ENCODE peak calls at places on chromosomes 7 and 10, in nine cellular contexts. Q is GM10248, O is mesothelial cell of epicardium, J is AG04449, T is cardiac muscle cell, B is GM13976, V is ovary, G is HFFc6, P is HCT116. R is an unnamed sample.

GRCh38 chr10:123145542-123146012 is 2.4 kb upstream of the HMX2 start:
- DNase-seq in V (no peak), B (peak; percentile 26), G (no peak), P (no peak), J (no peak), O (no peak), T (no peak), Q (no peak), R (no peak)

GRCh38 chr7:35993663-35994622 is 159.1 kb upstream of the EEPD1 start:
- DNase-seq in Q (no peak), B (no peak), J (no peak), T (peak; percentile 42), G (no peak), O (no peak), V (no peak), P (no peak), R (no peak)

GRCh38 chr7:45151967-45152366 is 5.6 kb upstream of the RAMP3 start:
- DNase-seq in G (no peak), O (no peak), V (no peak), P (no peak), B (no peak), Q (no peak), T (no peak), J (no peak), R (no peak)

GRCh38 chr10:1368772-1369171 is 312.6 kb downstream of the WDR37 start:
- DNase-seq in J (no peak), B (peak; percentile 73), P (peak; percentile 45), G (no peak), T (no peak), V (no peak), Q (peak; percentile 66), O (no peak), R (no peak)

GRCh38 chr7:5420841-5421625 is 2.6 kb downstream of the TNRC18 start:
- DNase-seq in J (no peak), G (no peak), O (no peak), V (peak; percentile 59), T (no peak), Q (no peak), B (peak; percentile 53), P (no peak), R (no peak)

GRCh38 chr7:92461027-92462003 is 14.0 kb downstream of the GATAD1 start:
- DNase-seq in P (peak; percentile 41), T (peak; percentile 69), Q (peak; percentile 44), B (peak; percentile 59), V (no peak), O (no peak), J (no peak), G (peak; percentile 31), R (no peak)

GRCh38 chr7:2707481-2707880 is 19.5 kb downstream of the AMZ1 start:
- DNase-seq in O (no peak), G (no peak), B (no peak), J (no peak), V (no peak), Q (no peak), T (no peak), P (no peak), R (no peak)

GRCh38 chr10:49370326-49371100 is 25.4 kb downstream of the DRGX start:
- DNase-seq in G (no peak), Q (no peak), V (no peak), B (no peak), J (no peak), T (no peak), P (no peak), O (no peak), R (no peak)

GRCh38 chr10:74186678-74187077 is 35.7 kb downstream of the ADK start:
- DNase-seq in Q (no peak), P (no peak), G (no peak), J (no peak), O (no peak), T (no peak), B (no peak), V (no peak), R (no peak)

GRCh38 chr10:119209050-119209735 is 1.8 kb downstream of the GRK5 start:
- DNase-seq in J (no peak), V (peak; percentile 82), T (peak; percentile 80), Q (peak; percentile 44), O (peak; percentile 32), G (no peak), P (no peak), B (no peak), R (no peak)

GRCh38 chr7:102125127-102125561 is 161.5 kb upstream of the SH2B2 start:
- DNase-seq in Q (peak; percentile 69), O (no peak), G (peak; percentile 86), P (peak; percentile 79), J (peak; percentile 55), V (peak; percentile 50), T (peak; percentile 87), B (peak; percentile 61), R (peak; percentile 70)

GRCh38 chr7:33487998-33488682 is 358.8 kb downstream of the BBS9 start:
- DNase-seq in P (no peak), T (no peak), J (no peak), O (no peak), Q (peak; percentile 13), B (peak; percentile 9), G (no peak), V (no peak), R (no peak)

GRCh38 chr10:94351089-94351488 is 11.7 kb downstream of the NOC3L start:
- DNase-seq in O (no peak), G (no peak), V (no peak), T (no peak), J (no peak), P (no peak), Q (no peak), B (no peak), R (no peak)

GRCh38 chr10:20040012-20040411 is 223.8 kb downstream of the PLXDC2 start:
- DNase-seq in Q (no peak), B (no peak), P (no peak), O (no peak), V (no peak), T (peak; percentile 79), G (no peak), J (no peak), R (no peak)

GRCh38 chr7:128833939-128834310 is 3.7 kb downstream of the FLNC start:
- DNase-seq in G (no peak), J (no peak), O (no peak), V (no peak), B (no peak), T (peak; percentile 65), Q (no peak), P (no peak), R (no peak)

GRCh38 chr10:75466886-75467285 is 35.5 kb downstream of the LRMDA start:
- DNase-seq in G (no peak), B (no peak), Q (no peak), T (no peak), V (no peak), J (no peak), P (no peak), O (no peak), R (no peak)

GRCh38 chr7:15461576-15461975 is 100.2 kb downstream of the AGMO start:
- DNase-seq in G (peak; percentile 91), O (no peak), P (no peak), T (peak; percentile 87), Q (no peak), J (peak; percentile 88), B (no peak), V (no peak), R (peak; percentile 86)

GRCh38 chr10:103127241-103127640 is 65.8 kb downstream of the NT5C2 start:
- DNase-seq in Q (no peak), P (no peak), O (no peak), V (no peak), T (no peak), J (no peak), G (peak; percentile 51), B (no peak), R (no peak)
- TF ChIP-seq CTCF in Q (no peak), P (no peak), O (no peak), V (no peak), T (no peak), J (no peak), G (no peak), B (no peak), R (no peak)

DNA sequence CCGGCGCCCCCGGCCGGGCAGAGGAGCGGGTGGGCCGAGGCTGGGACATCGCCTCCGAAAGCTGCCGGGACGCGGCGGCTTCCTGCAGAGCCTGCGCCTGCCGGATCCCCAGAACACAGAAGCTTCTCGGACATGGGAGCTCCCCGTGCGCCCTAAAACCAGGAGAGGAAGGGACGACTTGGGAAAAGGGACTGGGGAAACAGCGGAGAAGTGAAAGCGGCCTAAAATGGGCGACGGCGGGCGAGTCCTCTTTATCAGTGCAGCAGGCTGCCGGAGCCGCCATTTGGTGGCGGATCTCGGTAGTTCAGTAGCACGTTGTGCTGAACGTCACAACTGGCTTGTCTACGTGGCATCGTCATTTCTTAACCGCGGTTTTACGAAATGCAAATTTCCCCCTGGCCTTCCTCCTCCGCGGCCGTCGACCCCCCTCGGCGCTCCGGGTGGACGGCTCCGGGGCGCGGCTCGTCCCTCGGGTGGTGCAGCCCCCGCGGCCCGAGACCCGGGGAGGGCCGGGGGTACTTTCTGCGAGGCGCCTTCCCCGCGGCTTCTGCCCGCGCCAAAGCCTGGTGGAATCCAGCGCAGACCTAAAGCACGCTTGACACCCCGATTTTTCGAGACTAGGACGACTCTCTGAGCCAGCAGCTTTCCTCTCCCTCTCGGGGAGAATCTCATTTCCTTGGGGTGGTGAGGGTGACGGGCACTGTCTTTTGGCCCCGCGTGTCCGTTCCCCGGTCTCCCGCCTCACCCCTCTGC is 9.9 kb upstream of the SPAG6 start:
- DNase-seq in V (peak; percentile 51), P (no peak), B (peak; percentile 83), O (no peak), T (peak; percentile 70), G (no peak), J (no peak), Q (peak; percentile 75), R (no peak)
- TF ChIP-seq CTCF in V (no peak), P (no peak), B (no peak), O (no peak), T (no peak), G (peak; percentile 12), J (no peak), Q (no peak), R (peak; percentile 18)

DNA sequence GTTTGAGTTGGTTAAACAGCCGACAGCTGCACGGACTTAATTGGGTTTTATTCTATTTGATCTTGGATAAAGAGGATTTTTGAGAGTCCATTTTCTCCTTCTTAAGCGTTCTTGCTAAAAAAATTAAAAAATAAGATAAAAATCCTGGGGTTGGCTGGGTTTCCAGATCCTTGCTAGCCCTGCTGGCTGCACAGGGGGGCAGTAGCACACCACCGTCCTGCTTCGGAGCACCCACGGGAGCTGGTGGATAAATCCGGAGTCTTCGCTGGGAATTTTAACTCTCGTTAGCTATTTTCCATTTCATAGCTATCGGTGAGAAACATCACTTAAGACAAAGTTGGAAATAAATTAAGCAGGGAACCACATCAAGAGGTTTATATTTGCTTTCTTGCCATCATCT is 792.1 kb downstream of the TYW1 start:
- DNase-seq in V (no peak), O (no peak), T (peak; percentile 55), G (no peak), P (no peak), Q (no peak), J (no peak), B (no peak), R (no peak)
- TF ChIP-seq CTCF in V (no peak), O (peak; percentile 36), T (peak; percentile 59), G (peak; percentile 37), P (no peak), Q (no peak), J (peak; percentile 63), B (no peak), R (peak; percentile 3)

DNA sequence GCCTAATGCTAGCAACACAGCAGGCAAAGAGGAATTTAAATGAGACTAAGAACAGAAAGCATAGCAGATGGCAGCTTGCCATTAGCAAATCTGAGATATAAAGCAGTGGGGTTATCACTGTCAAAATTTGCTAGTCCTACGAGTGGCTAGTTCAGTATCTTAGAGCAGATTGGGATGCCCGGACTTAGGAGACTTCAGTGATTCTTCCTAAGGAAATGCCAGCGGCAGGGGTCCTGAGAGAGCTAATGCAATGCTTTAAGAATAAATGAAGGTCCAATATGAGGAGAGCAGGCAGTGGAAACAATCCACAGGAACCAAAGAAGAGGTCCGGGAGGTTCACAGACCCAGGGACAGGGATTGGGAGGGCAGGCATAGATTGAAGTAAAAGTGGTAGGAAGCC is 169.3 kb upstream of the NPSR1 start:
- DNase-seq in J (no peak), O (no peak), G (no peak), P (no peak), V (no peak), Q (no peak), T (no peak), B (no peak), R (no peak)
- TF ChIP-seq CTCF in J (no peak), O (no peak), G (no peak), P (no peak), V (no peak), Q (no peak), T (no peak), B (no peak), R (no peak)